ENCODE peak calls at places on chromosomes 13 and 19, in six cellular contexts. A is memory B cell, U is SK-N-SH, W is KBM-7, D is substantia nigra, S is osteoblast. Q is an unnamed sample.

GRCh38 chr13:100517706-100518105 is 70.9 kb downstream of the GGACT start:
- DNase-seq in A (no peak), U (no peak), W (no peak), D (no peak), S (no peak), Q (no peak)

GRCh38 chr19:1065606-1066109 is 1.3 kb upstream of the ARHGAP45 start:
- DNase-seq in A (no peak), U (no peak), W (no peak), D (no peak), S (no peak), Q (no peak)

GRCh38 chr13:30957258-30957943 is 24.9 kb downstream of the TEX26 start:
- DNase-seq in A (no peak), U (no peak), W (no peak), D (no peak), S (peak), Q (no peak)

GRCh38 chr13:28613562-28613961 is 45.4 kb upstream of the POMP start:
- DNase-seq in A (no peak), U (no peak), W (no peak), D (no peak), S (no peak), Q (no peak)

GRCh38 chr13:50745542-50745941 is 98.0 kb downstream of the DLEU7 start:
- DNase-seq in A (no peak), U (no peak), W (no peak), D (no peak), S (no peak), Q (no peak)

GRCh38 chr19:20247016-20247683 is 80.1 kb downstream of the ZNF486 start:
- DNase-seq in A (peak), U (peak), W (peak), D (no peak), S (no peak), Q (peak)

GRCh38 chr13:39604736-39605135 is 1.7 kb upstream of the LHFPL6 start:
- DNase-seq in A (no peak), U (no peak), W (no peak), D (no peak), S (no peak), Q (no peak)

GRCh38 chr13:113793718-113794085 is 34.7 kb downstream of the TMEM255B start:
- DNase-seq in A (no peak), U (no peak), W (no peak), D (no peak), S (no peak), Q (no peak)

GRCh38 chr13:75334634-75335447 is 147.1 kb downstream of the TBC1D4 start:
- DNase-seq in A (no peak), U (no peak), W (no peak), D (no peak), S (no peak), Q (no peak)

GRCh38 chr13:114313061-114313860 is 1.0 kb upstream of the CHAMP1 start:
- DNase-seq in A (no peak), U (no peak), W (no peak), D (no peak), S (peak), Q (no peak)

GRCh38 chr19:53328967-53329366 is 4.6 kb upstream of the ZNF845 start:
- DNase-seq in A (no peak), U (peak), W (no peak), D (no peak), S (no peak), Q (no peak)

GRCh38 chr19:40229926-40230417 is 3.5 kb upstream of the CCNP start:
- DNase-seq in A (no peak), U (no peak), W (no peak), D (no peak), S (no peak), Q (no peak)

GRCh38 chr19:50720921-50721291 is 1.3 kb upstream of the SHANK1 start:
- DNase-seq in A (no peak), U (no peak), W (peak), D (no peak), S (peak), Q (no peak)

GRCh38 chr13:48066310-48066989 is 28.5 kb downstream of the MED4 start:
- DNase-seq in A (no peak), U (no peak), W (peak), D (no peak), S (no peak), Q (no peak)

GRCh38 chr19:6740589-6741348 is 1.3 kb downstream of the TRIP10 start:
- DNase-seq in A (peak), U (peak), W (no peak), D (no peak), S (peak), Q (no peak)

GRCh38 chr13:73593199-73593765 is 534.5 kb downstream of the KLF5 start:
- DNase-seq in A (no peak), U (no peak), W (no peak), D (no peak), S (no peak), Q (no peak)

GRCh38 chr19:1945899-1946298 is 4.9 kb downstream of the CSNK1G2 start:
- DNase-seq in A (no peak), U (peak), W (peak), D (no peak), S (peak), Q (no peak)

GRCh38 chr19:6039541-6040225 is 61.7 kb upstream of the RANBP3 start:
- DNase-seq in A (peak), U (no peak), W (no peak), D (no peak), S (no peak), Q (no peak)

GRCh38 chr13:20969182-20969581 is 66.6 kb upstream of the XPO4 start:
- DNase-seq in A (no peak), U (no peak), W (no peak), D (no peak), S (no peak), Q (no peak)

Q was measured in AML-193.